ENCODE peak calls at places on chromosomes 5 and 9, in eight cellular contexts. Q is tibial nerve, T is HCT116, D is psoas muscle, N is heart left ventricle, A is K562, L is fibroblast of lung, Z is right atrium auricular region. M is an unnamed sample. For H3K4me1, the result is how much of the 10 kb centered on the place peaks cover.

GRCh38 chr5:103446813-103447212 is 115.8 kb downstream of the NUDT12 start:
- DNase-seq in Q (no peak), D (no peak), Z (no peak), L (peak), A (no peak), T (no peak), N (no peak), M (no peak)

GRCh38 chr5:137594717-137595116 is 95.6 kb upstream of the SPOCK1 start:
- DNase-seq in Z (no peak), D (no peak), A (no peak), N (no peak), T (no peak), L (peak), Q (no peak), M (no peak)

GRCh38 chr5:98827161-98827560 is 53.7 kb downstream of the RGMB start:
- DNase-seq in Q (no peak), T (peak), L (peak), N (no peak), A (peak), Z (no peak), D (no peak), M (peak)

GRCh38 chr9:135328485-135329417 is 150.8 kb upstream of the PPP1R26 start:
- DNase-seq in L (no peak), T (no peak), Z (no peak), N (no peak), Q (no peak), A (no peak), D (peak), M (no peak)

GRCh38 chr5:59917121-59917520 is 23.6 kb upstream of the PDE4D start:
- DNase-seq in Q (no peak), T (no peak), Z (no peak), L (no peak), A (no peak), D (no peak), N (no peak), M (no peak)

GRCh38 chr9:84514421-84514820 is 155.1 kb upstream of the NTRK2 start:
- DNase-seq in Q (no peak), N (no peak), L (no peak), T (no peak), D (no peak), Z (no peak), A (no peak), M (no peak)

GRCh38 chr5:163916376-163916775 is 411.0 kb downstream of the MAT2B start:
- DNase-seq in Q (no peak), A (no peak), T (no peak), D (no peak), N (no peak), Z (no peak), L (peak), M (no peak)

GRCh38 chr5:56327810-56328209 is 94.7 kb upstream of the ANKRD55 start:
- DNase-seq in D (no peak), N (no peak), L (no peak), A (no peak), T (no peak), Z (no peak), Q (no peak), M (no peak)

GRCh38 chr5:130529716-130530485 is 625.6 kb downstream of the CHSY3 start:
- DNase-seq in A (no peak), L (no peak), D (no peak), Z (no peak), T (no peak), N (no peak), Q (no peak), M (peak)

GRCh38 chr5:149094996-149095395 is 32.1 kb upstream of the SH3TC2 start:
- DNase-seq in A (no peak), Q (no peak), T (no peak), L (no peak), D (no peak), Z (no peak), N (no peak), M (peak)

GRCh38 chr5:14039063-14039462 is 94.6 kb upstream of the DNAH5 start:
- DNase-seq in Z (no peak), N (no peak), D (no peak), T (peak), L (peak), Q (no peak), A (no peak), M (peak)

GRCh38 chr9:128393171-128393761 is 22.1 kb downstream of the URM1 start:
- DNase-seq in D (no peak), T (no peak), N (no peak), Z (no peak), L (no peak), Q (no peak), A (no peak), M (no peak)

GRCh38 chr5:138466900-138467710 is 1.8 kb downstream of the EGR1 start:
- DNase-seq in Q (no peak), N (no peak), T (no peak), Z (peak), L (peak), D (no peak), A (no peak), M (no peak)

GRCh38 chr5:66436721-66437120 is 159.5 kb upstream of the MAST4 start:
- DNase-seq in L (no peak), A (peak), D (no peak), Z (no peak), T (peak), N (no peak), Q (no peak), M (no peak)

GRCh38 chr5:66443462-66444130 is 152.6 kb upstream of the MAST4 start:
- DNase-seq in A (no peak), D (no peak), Q (no peak), T (no peak), N (no peak), L (peak), Z (no peak), M (no peak)

GRCh38 chr5:66442951-66443445 is 153.2 kb upstream of the MAST4 start:
- DNase-seq in D (no peak), L (peak), Q (no peak), T (no peak), A (no peak), Z (no peak), N (no peak), M (no peak)

GRCh38 chr5:66440202-66440680 is 156.0 kb upstream of the MAST4 start:
- DNase-seq in Q (no peak), L (peak), A (no peak), Z (peak), D (no peak), N (no peak), T (no peak), M (no peak)
- H3K27ac ChIP-seq in Q (no peak), L (no peak), A (no peak), Z (peak), D (no peak), N (peak), T (no peak), M (no peak)

GRCh38 chr9:89168901-89169813 is 9.5 kb downstream of the SHC3 start:
- DNase-seq in D (no peak), N (no peak), L (no peak), A (no peak), Q (no peak), Z (no peak), T (no peak), M (no peak)

GRCh38 chr9:89173072-89173471 is 5.5 kb downstream of the SHC3 start:
- DNase-seq in D (no peak), T (no peak), N (no peak), Z (no peak), A (no peak), L (no peak), Q (no peak), M (no peak)

GRCh38 chr9:89171231-89171630 is 7.4 kb downstream of the SHC3 start:
- DNase-seq in A (no peak), L (no peak), Z (no peak), Q (no peak), D (no peak), N (no peak), T (no peak), M (no peak)

GRCh38 chr9:89172398-89172797 is 6.2 kb downstream of the SHC3 start:
- DNase-seq in N (no peak), T (no peak), A (no peak), L (no peak), Z (no peak), D (no peak), Q (no peak), M (no peak)

GRCh38 chr9:89171693-89172092 is 6.9 kb downstream of the SHC3 start:
- DNase-seq in N (no peak), L (no peak), A (no peak), Q (no peak), T (no peak), D (no peak), Z (no peak), M (no peak)
- H3K4me1 ChIP-seq in N (under half), L (under half), A (under half), Q (under half), T (under half), D (under half), Z (under half), M (under half)

GRCh38 chr5:179269781-179270543 is 75.3 kb downstream of the ADAMTS2 start:
- DNase-seq in T (no peak), N (peak), A (no peak), D (no peak), Z (no peak), Q (peak), L (no peak), M (no peak)

GRCh38 chr5:179268399-179268952 is 76.8 kb downstream of the ADAMTS2 start:
- DNase-seq in Q (peak), L (no peak), A (no peak), T (no peak), Z (no peak), N (peak), D (no peak), M (no peak)

GRCh38 chr5:179270581-179271300 is 74.5 kb downstream of the ADAMTS2 start:
- DNase-seq in Q (peak), T (no peak), L (peak), D (no peak), A (no peak), N (peak), Z (peak), M (no peak)

GRCh38 chr5:179267671-179268071 is 77.6 kb downstream of the ADAMTS2 start:
- DNase-seq in Z (peak), Q (peak), A (no peak), L (no peak), D (no peak), T (no peak), N (peak), M (no peak)

DNA sequence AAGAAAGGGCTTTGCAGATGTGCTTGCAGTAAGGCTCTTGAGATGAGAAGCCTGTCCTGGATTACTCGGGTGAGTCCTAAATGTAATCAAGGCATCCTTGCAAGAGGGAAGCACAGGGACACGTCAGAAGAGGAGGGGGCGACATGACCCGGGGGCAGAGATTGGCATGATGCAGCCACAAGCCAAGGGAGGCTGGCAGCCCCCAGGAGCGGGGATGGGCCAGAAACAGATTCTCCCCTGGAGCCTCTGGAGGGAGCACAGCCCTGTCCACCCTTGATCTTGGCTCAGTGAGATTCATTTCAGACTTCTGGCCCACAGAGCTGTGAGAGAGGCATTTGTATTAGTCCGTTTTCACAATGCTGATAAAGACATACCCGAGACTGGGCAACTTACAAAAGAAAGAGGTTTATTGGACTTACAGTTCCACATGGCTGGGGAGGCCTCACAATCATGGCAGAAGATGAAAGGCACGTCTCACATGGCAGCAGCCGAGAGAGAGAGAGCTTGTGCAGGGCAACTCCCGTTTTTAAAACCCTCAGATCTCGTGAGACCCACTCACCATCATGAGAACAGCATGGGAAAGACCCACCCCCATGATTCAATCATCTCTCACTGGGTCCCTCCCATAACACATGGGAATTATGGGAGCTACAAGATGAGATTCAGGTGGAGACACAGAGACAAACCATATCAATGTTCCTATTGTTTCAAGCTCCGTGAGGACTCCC is 76.1 kb downstream of the ADAMTS2 start:
- DNase-seq in D (no peak), Z (peak), N (peak), T (no peak), A (no peak), L (no peak), Q (peak), M (no peak)
- H3K27ac ChIP-seq in D (no peak), Z (no peak), N (no peak), T (no peak), A (no peak), L (peak), Q (peak), M (no peak)

DNA sequence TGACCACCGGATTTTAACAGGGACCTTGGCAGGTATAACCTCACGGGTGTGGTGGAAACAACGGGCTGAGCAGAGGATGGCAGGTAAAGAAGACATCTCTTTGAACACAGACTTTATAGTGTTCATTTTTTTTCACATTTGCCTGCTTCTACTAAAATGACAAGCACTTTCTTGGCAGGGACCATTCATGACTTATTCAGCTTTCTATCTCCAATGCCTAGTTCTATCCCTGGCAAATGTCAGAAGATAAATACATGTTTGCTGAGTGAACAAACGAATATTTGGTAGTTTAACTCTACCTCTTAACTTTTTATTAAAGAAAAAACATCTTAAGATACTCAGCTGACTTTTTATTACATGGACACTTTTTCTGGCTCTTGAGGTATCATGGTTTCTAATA is 8.6 kb downstream of the ELL2 start:
- DNase-seq in N (no peak), T (no peak), Z (no peak), A (no peak), L (no peak), Q (no peak), D (no peak), M (no peak)
- H3K4me1 ChIP-seq in N (half or more), T (under half), Z (under half), A (under half), L (under half), Q (under half), D (under half), M (under half)

GRCh38 chr5:175254155-175254554 is 189.8 kb downstream of the DRD1 start:
- DNase-seq in T (no peak), N (no peak), A (no peak), Q (no peak), L (peak), Z (no peak), D (no peak), M (no peak)
- H3K27ac ChIP-seq in T (no peak), N (no peak), A (no peak), Q (no peak), L (no peak), Z (no peak), D (no peak), M (no peak)

DNA sequence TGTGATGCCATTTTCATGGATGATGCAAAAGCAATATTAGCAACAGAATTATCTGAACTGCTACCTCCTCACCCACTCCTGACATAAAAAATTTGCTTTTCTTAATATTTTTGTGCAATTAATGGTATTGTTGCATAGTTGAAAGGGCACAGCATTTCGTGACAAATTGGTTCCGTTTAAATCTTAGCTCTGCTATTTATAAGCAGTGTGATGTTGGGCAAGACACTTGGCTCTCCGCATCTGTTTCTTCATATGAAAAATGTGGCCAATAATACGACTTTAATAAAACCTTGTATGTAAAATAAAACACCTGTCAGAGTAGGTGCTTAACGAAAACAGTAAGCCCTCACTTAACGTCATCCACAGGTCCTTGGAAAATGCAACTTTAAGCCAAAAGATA is 4.2 kb downstream of the TMEM167A start:
- DNase-seq in Q (no peak), D (no peak), A (no peak), N (no peak), T (no peak), Z (no peak), L (no peak), M (no peak)
- H3K4me1 ChIP-seq in Q (under half), D (under half), A (under half), N (half or more), T (under half), Z (under half), L (under half), M (under half)

DNA sequence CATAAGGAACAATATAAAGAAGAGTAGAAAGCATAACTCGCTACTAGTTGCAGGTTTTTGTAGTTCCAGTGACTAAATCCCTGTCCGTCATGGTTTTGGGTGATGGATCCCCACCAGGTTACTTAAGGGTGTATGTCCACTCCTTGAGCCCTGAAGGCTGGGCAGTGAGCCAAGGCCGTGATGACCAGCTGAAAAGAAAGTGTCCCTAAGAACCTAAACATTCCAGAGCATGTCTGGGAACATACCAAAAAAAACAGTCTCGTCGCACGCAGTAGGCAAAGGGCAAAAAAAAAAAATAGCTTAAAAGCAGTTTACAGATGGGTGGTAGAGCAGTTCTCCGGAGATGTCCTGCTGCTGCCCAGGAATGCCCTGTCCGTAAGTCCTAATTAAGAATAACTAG is 21.4 kb upstream of the SNAPC3 start:
- DNase-seq in Q (no peak), D (no peak), T (no peak), Z (no peak), N (no peak), L (peak), A (no peak), M (no peak)
- H3K27ac ChIP-seq in Q (no peak), D (no peak), T (no peak), Z (no peak), N (no peak), L (no peak), A (no peak), M (no peak)

GRCh38 chr9:3525836-3526165 is at the start of gene RFX3:
- DNase-seq in Q (peak), T (peak), Z (peak), A (peak), D (peak), N (peak), L (peak), M (peak)
- H3K4me1 ChIP-seq in Q (under half), T (under half), Z (under half), A (under half), D (under half), N (under half), L (under half), M (under half)

GRCh38 chr5:147504001-147504400 is 5.9 kb downstream of the DPYSL3 start:
- DNase-seq in D (peak), L (peak), A (no peak), Q (no peak), Z (no peak), T (no peak), N (no peak), M (no peak)
- H3K27ac ChIP-seq in D (no peak), L (peak), A (no peak), Q (peak), Z (peak), T (no peak), N (peak), M (no peak)

GRCh38 chr9:93028448-93029006 is 30.0 kb upstream of the SUSD3 start:
- DNase-seq in T (no peak), Z (no peak), N (no peak), Q (no peak), L (no peak), D (no peak), A (no peak), M (no peak)
- H3K4me1 ChIP-seq in T (under half), Z (under half), N (under half), Q (under half), L (under half), D (under half), A (under half), M (under half)

M was measured in PC-9.